ENCODE peak calls at places on chromosomes 12 and 14, in four cellular contexts. One of them, this sample, is unnamed.

GRCh38 chr12:107597695-107598410 is 87.7 kb upstream of the PWP1 start:
- DNase-seq in neural progenitor cell: no peak
- DNase-seq in breast epithelium: no peak
- DNase-seq in CD8-positive, alpha-beta memory T cell: no peak
- DNase-seq in this sample: no peak

GRCh38 chr12:110223777-110224378 is 57.2 kb upstream of the ATP2A2 start:
- DNase-seq in neural progenitor cell: no peak
- DNase-seq in CD8-positive, alpha-beta memory T cell: no peak
- DNase-seq in breast epithelium: no peak
- DNase-seq in this sample: no peak

GRCh38 chr14:90503582-90503981 is 106.8 kb downstream of the CALM1 start:
- DNase-seq in neural progenitor cell: no peak
- DNase-seq in breast epithelium: no peak
- DNase-seq in CD8-positive, alpha-beta memory T cell: no peak
- DNase-seq in this sample: no peak

GRCh38 chr12:89251326-89252237 is 100.7 kb downstream of the DUSP6 start:
- DNase-seq in neural progenitor cell: no peak
- DNase-seq in CD8-positive, alpha-beta memory T cell: no peak
- DNase-seq in breast epithelium: no peak
- DNase-seq in this sample: no peak

GRCh38 chr12:121089031-121089812 is 43.5 kb upstream of the P2RX7 start:
- DNase-seq in neural progenitor cell: no peak
- DNase-seq in breast epithelium: no peak
- DNase-seq in CD8-positive, alpha-beta memory T cell: no peak
- DNase-seq in this sample: no peak

GRCh38 chr12:64480148-64480547 is 28.2 kb downstream of the TBK1 start:
- DNase-seq in CD8-positive, alpha-beta memory T cell: no peak
- DNase-seq in neural progenitor cell: no peak
- DNase-seq in breast epithelium: no peak
- DNase-seq in this sample: no peak

GRCh38 chr12:116535241-116535640 is 23.9 kb upstream of the MAP1LC3B2 start:
- DNase-seq in CD8-positive, alpha-beta memory T cell: no peak
- DNase-seq in breast epithelium: no peak
- DNase-seq in neural progenitor cell: no peak
- DNase-seq in this sample: no peak

GRCh38 chr12:110227138-110227537 is 53.9 kb upstream of the ATP2A2 start:
- DNase-seq in breast epithelium: no peak
- DNase-seq in CD8-positive, alpha-beta memory T cell: no peak
- DNase-seq in neural progenitor cell: no peak
- DNase-seq in this sample: no peak

GRCh38 chr14:59919582-59920377 is at the start of gene LRRC9:
- DNase-seq in CD8-positive, alpha-beta memory T cell: no peak
- DNase-seq in neural progenitor cell: peak; percentile 97
- DNase-seq in breast epithelium: no peak
- DNase-seq in this sample: peak; percentile 52

GRCh38 chr12:46577063-46577776 is 204.6 kb upstream of the SLC38A2 start:
- DNase-seq in breast epithelium: no peak
- DNase-seq in neural progenitor cell: no peak
- DNase-seq in CD8-positive, alpha-beta memory T cell: no peak
- DNase-seq in this sample: no peak

GRCh38 chr12:74581439-74581838 is 43.8 kb downstream of the ATXN7L3B start:
- DNase-seq in breast epithelium: no peak
- DNase-seq in neural progenitor cell: no peak
- DNase-seq in CD8-positive, alpha-beta memory T cell: no peak
- DNase-seq in this sample: no peak

GRCh38 chr12:33116284-33116683 is 219.7 kb upstream of the PKP2 start:
- DNase-seq in breast epithelium: no peak
- DNase-seq in neural progenitor cell: no peak
- DNase-seq in CD8-positive, alpha-beta memory T cell: no peak
- DNase-seq in this sample: no peak

GRCh38 chr12:80567391-80567790 is 123.4 kb downstream of the PTPRQ start:
- DNase-seq in breast epithelium: no peak
- DNase-seq in neural progenitor cell: no peak
- DNase-seq in CD8-positive, alpha-beta memory T cell: no peak
- DNase-seq in this sample: no peak

GRCh38 chr12:81450920-81451739 is 308.0 kb downstream of the PPFIA2 start:
- DNase-seq in neural progenitor cell: peak; percentile 92
- DNase-seq in breast epithelium: no peak
- DNase-seq in CD8-positive, alpha-beta memory T cell: no peak
- DNase-seq in this sample: peak; percentile 88

GRCh38 chr14:56657604-56658003 is 78.0 kb downstream of the TMEM260 start:
- DNase-seq in neural progenitor cell: no peak
- DNase-seq in breast epithelium: no peak
- DNase-seq in CD8-positive, alpha-beta memory T cell: no peak
- DNase-seq in this sample: no peak

GRCh38 chr14:84482256-84483071 is 1047.5 kb upstream of the FLRT2 start:
- DNase-seq in neural progenitor cell: peak; percentile 53
- DNase-seq in breast epithelium: no peak
- DNase-seq in CD8-positive, alpha-beta memory T cell: no peak
- DNase-seq in this sample: peak; percentile 23

GRCh38 chr14:56666294-56666693 is 86.7 kb downstream of the TMEM260 start:
- DNase-seq in CD8-positive, alpha-beta memory T cell: no peak
- DNase-seq in neural progenitor cell: no peak
- DNase-seq in breast epithelium: no peak
- DNase-seq in this sample: no peak

GRCh38 chr12:130375296-130375695 is 37.6 kb downstream of the PIWIL1 start:
- DNase-seq in CD8-positive, alpha-beta memory T cell: no peak
- DNase-seq in breast epithelium: no peak
- DNase-seq in neural progenitor cell: no peak
- DNase-seq in this sample: no peak

GRCh38 chr12:129540249-129540648 is 363.6 kb downstream of the TMEM132D start:
- DNase-seq in breast epithelium: no peak
- DNase-seq in neural progenitor cell: no peak
- DNase-seq in CD8-positive, alpha-beta memory T cell: no peak
- DNase-seq in this sample: no peak

GRCh38 chr12:59839514-59839913 is 243.7 kb downstream of the SLC16A7 start:
- DNase-seq in neural progenitor cell: no peak
- DNase-seq in CD8-positive, alpha-beta memory T cell: no peak
- DNase-seq in breast epithelium: no peak
- DNase-seq in this sample: peak; percentile 50

GRCh38 chr12:85029456-85029855 is 6.6 kb downstream of the TSPAN19 start:
- DNase-seq in neural progenitor cell: peak; percentile 61
- DNase-seq in CD8-positive, alpha-beta memory T cell: no peak
- DNase-seq in breast epithelium: no peak
- DNase-seq in this sample: peak; percentile 64

GRCh38 chr12:124228050-124228711 is 66.7 kb upstream of the RFLNA start:
- DNase-seq in breast epithelium: no peak
- DNase-seq in CD8-positive, alpha-beta memory T cell: no peak
- DNase-seq in neural progenitor cell: no peak
- DNase-seq in this sample: no peak

GRCh38 chr12:1517007-1517406 is 77.4 kb downstream of the FBXL14 start:
- DNase-seq in CD8-positive, alpha-beta memory T cell: no peak
- DNase-seq in breast epithelium: no peak
- DNase-seq in neural progenitor cell: peak; percentile 74
- DNase-seq in this sample: peak; percentile 62

GRCh38 chr12:105803292-105803691 is 335.5 kb downstream of the NUAK1 start:
- DNase-seq in CD8-positive, alpha-beta memory T cell: no peak
- DNase-seq in neural progenitor cell: no peak
- DNase-seq in breast epithelium: no peak
- DNase-seq in this sample: no peak

GRCh38 chr14:64943981-64944520 is 1.5 kb upstream of the GPX2 start:
- DNase-seq in breast epithelium: no peak
- DNase-seq in neural progenitor cell: no peak
- DNase-seq in CD8-positive, alpha-beta memory T cell: no peak
- DNase-seq in this sample: no peak

GRCh38 chr12:113894717-113895116 is 71.4 kb downstream of the RBM19 start:
- DNase-seq in breast epithelium: no peak
- DNase-seq in CD8-positive, alpha-beta memory T cell: no peak
- DNase-seq in neural progenitor cell: no peak
- DNase-seq in this sample: no peak

GRCh38 chr12:106133136-106134087 is 5.3 kb downstream of the NUAK1 start:
- DNase-seq in CD8-positive, alpha-beta memory T cell: no peak
- DNase-seq in breast epithelium: no peak
- DNase-seq in neural progenitor cell: peak; percentile 40
- DNase-seq in this sample: no peak

GRCh38 chr14:23114669-23115491 is 4.2 kb downstream of the CEBPE start:
- DNase-seq in breast epithelium: no peak
- DNase-seq in neural progenitor cell: no peak
- DNase-seq in CD8-positive, alpha-beta memory T cell: no peak
- DNase-seq in this sample: peak; percentile 32

GRCh38 chr14:26528415-26529182 is 69.2 kb downstream of the NOVA1 start:
- DNase-seq in neural progenitor cell: no peak
- DNase-seq in CD8-positive, alpha-beta memory T cell: no peak
- DNase-seq in breast epithelium: no peak
- DNase-seq in this sample: no peak

GRCh38 chr14:26527095-26527494 is 70.7 kb downstream of the NOVA1 start:
- DNase-seq in breast epithelium: no peak
- DNase-seq in neural progenitor cell: no peak
- DNase-seq in CD8-positive, alpha-beta memory T cell: no peak
- DNase-seq in this sample: no peak

GRCh38 chr14:26526132-26526531 is 71.7 kb downstream of the NOVA1 start:
- DNase-seq in breast epithelium: no peak
- DNase-seq in neural progenitor cell: no peak
- DNase-seq in CD8-positive, alpha-beta memory T cell: no peak
- DNase-seq in this sample: no peak

DNA sequence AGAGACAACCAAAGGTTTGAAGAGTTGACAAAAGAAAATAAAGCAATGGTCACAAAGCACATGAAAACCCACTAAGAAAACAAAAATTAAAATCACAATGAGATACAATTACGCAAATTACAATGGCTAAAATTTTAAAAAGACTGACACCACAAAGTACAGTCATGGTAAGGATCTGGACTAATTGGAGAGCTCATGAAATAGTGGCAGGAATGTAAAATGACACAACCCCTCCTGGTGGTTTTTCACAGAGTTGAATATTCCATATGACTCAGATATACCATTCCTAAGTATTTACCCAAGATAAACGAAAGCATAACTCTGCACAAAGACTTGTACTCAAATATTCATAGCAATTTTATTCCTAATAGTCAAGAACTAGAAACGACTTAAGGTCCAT is 65.9 kb downstream of the NOVA1 start:
- DNase-seq in breast epithelium: no peak
- DNase-seq in neural progenitor cell: no peak
- DNase-seq in CD8-positive, alpha-beta memory T cell: no peak
- DNase-seq in this sample: peak; percentile 31
- H3K4me3 ChIP-seq in breast epithelium: no peak overlapping the region
- H3K4me3 ChIP-seq in neural progenitor cell: no peak overlapping the region
- H3K4me3 ChIP-seq in CD8-positive, alpha-beta memory T cell: no peak overlapping the region
- H3K4me3 ChIP-seq in this sample: no peak overlapping the region

DNA sequence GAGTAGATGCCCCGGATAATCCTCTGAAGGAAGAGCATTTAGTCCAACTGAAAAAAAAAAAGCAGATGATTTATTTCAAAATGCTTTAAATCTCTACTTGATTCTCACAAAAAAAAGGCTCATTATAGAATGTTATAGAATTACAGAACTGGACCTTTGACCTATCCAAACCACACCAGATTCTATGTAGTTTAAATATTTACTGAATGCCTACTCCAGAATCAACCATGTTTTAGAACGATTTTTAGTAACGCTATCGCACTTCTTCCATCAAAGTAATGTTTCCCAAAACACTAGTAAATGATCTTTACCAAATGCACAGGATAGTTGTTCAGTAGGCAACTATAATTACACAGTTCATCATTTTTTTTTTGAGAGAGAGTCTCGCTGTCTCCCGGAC is 2.6 kb downstream of the RPS29 start:
- DNase-seq in neural progenitor cell: no peak
- DNase-seq in breast epithelium: no peak
- DNase-seq in CD8-positive, alpha-beta memory T cell: no peak
- DNase-seq in this sample: no peak
- H3K4me3 ChIP-seq in neural progenitor cell: peak overlapping the region; percentile 76
- H3K4me3 ChIP-seq in breast epithelium: no peak overlapping the region
- H3K4me3 ChIP-seq in CD8-positive, alpha-beta memory T cell: no peak overlapping the region
- H3K4me3 ChIP-seq in this sample: peak overlapping the region; percentile 76

GRCh38 chr14:50520947-50521815 is 11.2 kb downstream of the MAP4K5 start:
- DNase-seq in breast epithelium: no peak
- DNase-seq in neural progenitor cell: no peak
- DNase-seq in CD8-positive, alpha-beta memory T cell: no peak
- DNase-seq in this sample: peak; percentile 59

GRCh38 chr14:50524071-50524470 is 8.3 kb downstream of the MAP4K5 start:
- DNase-seq in CD8-positive, alpha-beta memory T cell: no peak
- DNase-seq in breast epithelium: no peak
- DNase-seq in neural progenitor cell: no peak
- DNase-seq in this sample: no peak

GRCh38 chr14:50524731-50525510 is 7.4 kb downstream of the MAP4K5 start:
- DNase-seq in breast epithelium: no peak
- DNase-seq in CD8-positive, alpha-beta memory T cell: no peak
- DNase-seq in neural progenitor cell: no peak
- DNase-seq in this sample: no peak

GRCh38 chr14:50523271-50524041 is 8.9 kb downstream of the MAP4K5 start:
- DNase-seq in breast epithelium: no peak
- DNase-seq in CD8-positive, alpha-beta memory T cell: no peak
- DNase-seq in neural progenitor cell: peak; percentile 36
- DNase-seq in this sample: no peak

GRCh38 chr14:50521912-50522341 is 10.4 kb downstream of the MAP4K5 start:
- DNase-seq in neural progenitor cell: no peak
- DNase-seq in breast epithelium: no peak
- DNase-seq in CD8-positive, alpha-beta memory T cell: peak; percentile 13
- DNase-seq in this sample: no peak
- H3K4me3 ChIP-seq in neural progenitor cell: no peak overlapping the region
- H3K4me3 ChIP-seq in breast epithelium: no peak overlapping the region
- H3K4me3 ChIP-seq in CD8-positive, alpha-beta memory T cell: no peak overlapping the region
- H3K4me3 ChIP-seq in this sample: no peak overlapping the region

DNA sequence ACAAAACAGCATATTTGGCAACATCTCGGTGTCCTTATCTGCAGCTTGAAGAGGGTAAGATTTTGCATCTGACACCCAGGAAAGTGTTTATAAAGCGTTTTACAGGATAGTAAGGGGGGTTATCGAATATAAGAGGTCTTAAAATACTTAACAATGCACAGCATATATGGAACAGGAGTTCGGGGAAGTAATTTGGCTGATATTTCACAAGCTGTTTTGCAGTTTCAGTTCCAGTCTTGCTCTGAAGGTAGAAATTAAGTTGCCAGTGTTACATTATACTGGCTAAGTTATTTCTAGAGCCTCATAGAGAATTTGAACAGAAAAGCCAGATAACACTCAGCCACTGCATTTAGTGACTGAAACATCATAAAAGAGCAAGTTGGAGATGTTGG is 941 bp upstream of the MAP4K5 start:
- DNase-seq in breast epithelium: no peak
- DNase-seq in CD8-positive, alpha-beta memory T cell: no peak
- DNase-seq in neural progenitor cell: no peak
- DNase-seq in this sample: no peak
- H3K4me3 ChIP-seq in breast epithelium: peak overlapping the region; percentile 98
- H3K4me3 ChIP-seq in CD8-positive, alpha-beta memory T cell: peak overlapping the region; percentile 74
- H3K4me3 ChIP-seq in neural progenitor cell: peak overlapping the region; percentile 91
- H3K4me3 ChIP-seq in this sample: no peak overlapping the region

DNA sequence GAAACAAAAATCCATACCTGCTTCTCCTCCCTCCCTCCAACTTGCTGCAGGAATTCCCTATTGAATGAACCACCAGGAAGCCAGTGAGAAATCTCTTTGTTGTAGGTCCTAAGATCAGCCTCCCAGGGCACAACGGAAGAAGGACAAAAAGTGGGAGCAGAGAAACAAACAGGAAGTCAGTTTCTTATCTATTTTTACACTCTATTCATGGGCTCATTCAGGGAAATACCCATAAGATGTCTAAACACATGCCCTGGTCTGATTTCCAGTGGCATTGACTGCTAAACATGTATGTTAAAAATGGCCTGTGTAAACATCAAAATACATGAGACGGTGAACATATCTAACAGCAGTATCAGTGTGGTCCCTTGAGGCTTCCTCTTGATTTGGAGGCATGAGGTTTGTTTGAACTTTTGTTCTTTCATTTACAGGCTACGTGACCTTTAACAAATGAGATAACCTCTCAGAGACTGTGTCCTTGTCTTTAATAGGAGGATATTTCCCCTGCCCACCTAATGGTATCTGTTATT is 18.8 kb downstream of the GPR65 start:
- DNase-seq in neural progenitor cell: no peak
- DNase-seq in CD8-positive, alpha-beta memory T cell: no peak
- DNase-seq in breast epithelium: no peak
- DNase-seq in this sample: no peak
- H3K4me3 ChIP-seq in neural progenitor cell: no peak overlapping the region
- H3K4me3 ChIP-seq in CD8-positive, alpha-beta memory T cell: no peak overlapping the region
- H3K4me3 ChIP-seq in breast epithelium: no peak overlapping the region
- H3K4me3 ChIP-seq in this sample: no peak overlapping the region